ENCODE peak calls at places on chromosomes 13 and 19, in eight cellular contexts. F, M, T, R, L, E, Z and O are unnamed samples.

GRCh38 chr19:30442715-30443114 is 70.5 kb downstream of the ZNF536 start:
- DNase-seq in M (no peak), F (no peak), R (no peak), E (no peak), T (no peak), Z (no peak), L (no peak), O (no peak)

GRCh38 chr13:106796280-106797047 is 228.5 kb upstream of the ARGLU1 start:
- DNase-seq in Z (no peak), T (peak; percentile 15), R (no peak), L (no peak), F (peak; percentile 67), E (no peak), M (no peak), O (no peak)

GRCh38 chr13:61410266-61410665 is 5.4 kb downstream of the PCDH20 start:
- DNase-seq in L (no peak), F (no peak), T (no peak), Z (no peak), E (no peak), M (no peak), R (no peak), O (no peak)

GRCh38 chr19:1270168-1270853 is 1.2 kb downstream of the CIRBP start:
- DNase-seq in T (no peak), L (no peak), Z (no peak), F (no peak), M (no peak), R (no peak), E (no peak), O (no peak)

GRCh38 chr19:4707956-4708650 is 15.5 kb downstream of the DPP9 start:
- DNase-seq in R (no peak), Z (no peak), T (no peak), E (no peak), L (peak; percentile 33), F (no peak), M (peak; percentile 67), O (no peak)

GRCh38 chr19:13195678-13196077 is 45.5 kb downstream of the IER2 start:
- DNase-seq in Z (peak; percentile 47), T (no peak), L (no peak), F (peak; percentile 7), R (peak; percentile 56), E (no peak), M (no peak), O (no peak)

GRCh38 chr13:30673669-30674521 is 56.2 kb downstream of the USPL1 start:
- DNase-seq in T (peak; percentile 72), M (peak; percentile 82), L (peak; percentile 61), F (peak; percentile 88), E (peak; percentile 84), Z (peak; percentile 90), R (peak; percentile 89), O (peak; percentile 98)

GRCh38 chr13:89199138-89199537 is 1528.0 kb downstream of the SLITRK5 start:
- DNase-seq in Z (no peak), R (no peak), L (no peak), F (no peak), E (no peak), M (no peak), T (no peak), O (no peak)

GRCh38 chr13:91133941-91134772 is 213.3 kb upstream of the MIR17HG start:
- DNase-seq in R (peak; percentile 48), T (peak; percentile 44), M (no peak), E (peak; percentile 13), F (peak; percentile 58), Z (no peak), L (peak; percentile 45), O (no peak)

GRCh38 chr19:38719761-38720558 is 24.3 kb downstream of the CAPN12 start:
- DNase-seq in M (no peak), R (no peak), L (no peak), T (no peak), F (no peak), E (no peak), Z (no peak), O (no peak)

GRCh38 chr19:11381535-11382369 is 2.4 kb downstream of the EPOR start:
- DNase-seq in M (no peak), T (no peak), R (peak; percentile 81), Z (peak; percentile 48), F (no peak), E (peak; percentile 43), L (peak; percentile 72), O (peak; percentile 76)

GRCh38 chr19:15715642-15716041 is 12.2 kb upstream of the OR10H2 start:
- DNase-seq in L (no peak), T (no peak), E (no peak), M (no peak), Z (no peak), F (no peak), R (no peak), O (no peak)

GRCh38 chr13:65679240-65679639 is 1550.9 kb downstream of the PCDH9 start:
- DNase-seq in Z (no peak), L (peak; percentile 20), T (no peak), E (no peak), R (no peak), M (no peak), F (no peak), O (no peak)

GRCh38 chr13:67549331-67549730 is 319.2 kb upstream of the PCDH9 start:
- DNase-seq in E (no peak), F (no peak), M (no peak), R (no peak), L (peak; percentile 1), T (no peak), Z (no peak), O (no peak)

GRCh38 chr19:19866599-19867248 is 1.0 kb downstream of the ZNF253 start:
- DNase-seq in F (no peak), R (peak; percentile 6), E (no peak), M (no peak), T (no peak), L (no peak), Z (peak; percentile 20), O (peak; percentile 76)

GRCh38 chr13:31860002-31860401 is 120.7 kb downstream of the RXFP2 start:
- DNase-seq in Z (no peak), M (no peak), L (no peak), E (no peak), T (no peak), F (no peak), R (no peak), O (no peak)

GRCh38 chr19:19238126-19238894 is 26.6 kb downstream of the NCAN start:
- DNase-seq in L (no peak), E (no peak), T (no peak), R (no peak), Z (no peak), F (no peak), M (no peak), O (no peak)

GRCh38 chr13:60689076-60689475 is 292.1 kb downstream of the TDRD3 start:
- DNase-seq in F (no peak), E (no peak), L (no peak), M (no peak), T (no peak), R (no peak), Z (no peak), O (no peak)

GRCh38 chr19:30003862-30004261 is 61.8 kb downstream of the URI1 start:
- DNase-seq in T (no peak), E (no peak), R (peak; percentile 21), F (peak; percentile 57), M (no peak), Z (no peak), L (no peak), O (no peak)

GRCh38 chr13:39505151-39505550 is 97.8 kb downstream of the LHFPL6 start:
- DNase-seq in Z (no peak), M (no peak), T (no peak), F (no peak), R (no peak), L (no peak), E (no peak), O (no peak)

GRCh38 chr19:11736696-11737095 is 2.0 kb downstream of the ZNF823 start:
- DNase-seq in Z (no peak), T (peak; percentile 69), F (no peak), R (no peak), M (no peak), L (peak; percentile 4), E (no peak), O (no peak)

GRCh38 chr19:17873661-17874422 is 2.1 kb downstream of the SLC5A5 start:
- DNase-seq in R (peak; percentile 84), T (peak; percentile 76), L (no peak), E (no peak), M (no peak), Z (peak; percentile 71), F (peak; percentile 25), O (peak; percentile 74)

GRCh38 chr13:26425439-26426358 is 131.8 kb upstream of the WASF3 start:
- DNase-seq in L (no peak), E (no peak), T (no peak), R (no peak), M (no peak), F (no peak), Z (no peak), O (no peak)

GRCh38 chr19:16327911-16328823 is 3.5 kb downstream of the KLF2 start:
- DNase-seq in L (peak; percentile 59), T (no peak), Z (no peak), M (peak; percentile 77), F (no peak), E (no peak), R (no peak), O (no peak)

GRCh38 chr13:39405107-39405506 is 197.9 kb downstream of the LHFPL6 start:
- DNase-seq in Z (no peak), E (no peak), R (no peak), M (no peak), L (no peak), F (no peak), T (no peak), O (no peak)

GRCh38 chr13:98172570-98173405 is 4.3 kb downstream of the RNF113B start:
- DNase-seq in L (no peak), Z (no peak), T (no peak), E (no peak), R (no peak), M (no peak), F (no peak), O (no peak)

GRCh38 chr19:10797541-10798256 is 38.3 kb downstream of the TMED1 start:
- DNase-seq in Z (peak; percentile 64), L (no peak), F (no peak), T (no peak), R (no peak), E (peak; percentile 50), M (no peak), O (peak; percentile 86)

GRCh38 chr13:51134763-51135365 is 23.8 kb upstream of the C13orf42 start:
- DNase-seq in R (no peak), L (no peak), T (no peak), M (no peak), F (no peak), E (no peak), Z (no peak), O (no peak)

GRCh38 chr13:30341815-30342570 is 34.6 kb upstream of the KATNAL1 start:
- DNase-seq in F (no peak), R (no peak), E (peak; percentile 67), M (peak; percentile 82), L (peak; percentile 88), Z (no peak), T (no peak), O (no peak)

GRCh38 chr19:7888145-7888825 is at the start of gene LRRC8E:
- DNase-seq in Z (peak; percentile 54), F (peak; percentile 24), T (no peak), R (peak; percentile 86), E (no peak), M (no peak), L (no peak), O (no peak)